ENCODE peak calls at places on chromosomes 5 and 9, in ten cellular contexts. D is HTR-8/SVneo; L is brain microvascular endothelial cell; Q is DMS53; M is HEK293T; U is putamen; Z is lower leg skin; C is Right ventricle myocardium superior; O is EH; B is stimulated activated naive CD8-positive, alpha-beta T cell treated with anti-CD3 and anti-CD28 coated beads, Interleukin-15, Interleukin-2, amounts not matched to agents 100 U/mL and 50 U/mL, for 24 hours. I is an unnamed sample.

GRCh38 chr5:56306433-56307150 is 73.5 kb upstream of the ANKRD55 start:
- DNase-seq in U (no peak), L (no peak), Q (peak; percentile 84), C (no peak), B (no peak), M (no peak), O (no peak), D (no peak), Z (no peak), I (no peak)

GRCh38 chr9:97873410-97873809 is 20.4 kb downstream of the FOXE1 start:
- DNase-seq in B (no peak), U (no peak), C (no peak), Z (no peak), M (no peak), D (no peak), L (no peak), Q (peak; percentile 44), O (no peak), I (no peak)

GRCh38 chr5:152542741-152543140 is 137.7 kb upstream of the NMUR2 start:
- DNase-seq in U (no peak), D (no peak), M (peak; percentile 8), O (peak; percentile 11), Z (no peak), B (no peak), Q (no peak), L (peak; percentile 7), C (no peak), I (no peak)

GRCh38 chr9:73172811-73173210 is 21.1 kb downstream of the ANXA1 start:
- DNase-seq in C (no peak), L (no peak), Q (no peak), B (no peak), O (no peak), Z (no peak), U (no peak), M (no peak), D (no peak), I (no peak)

GRCh38 chr5:174082286-174082685 is 36.8 kb downstream of the NSG2 start:
- DNase-seq in D (no peak), Z (no peak), L (no peak), C (no peak), Q (peak; percentile 91), B (no peak), M (no peak), U (no peak), O (peak; percentile 43), I (no peak)

GRCh38 chr9:36559036-36559695 is 13.5 kb upstream of the MELK start:
- DNase-seq in Z (no peak), O (peak; percentile 82), M (no peak), D (no peak), L (peak; percentile 9), U (no peak), B (no peak), C (no peak), Q (no peak), I (no peak)

GRCh38 chr5:82405618-82406199 is 127.6 kb upstream of the RPS23 start:
- DNase-seq in U (no peak), B (no peak), O (peak; percentile 99), L (peak; percentile 99), Z (no peak), Q (peak; percentile 87), C (no peak), D (peak; percentile 20), M (no peak), I (no peak)

GRCh38 chr9:129317179-129318011 is 139.3 kb upstream of the IER5L start:
- DNase-seq in O (peak; percentile 60), U (no peak), M (peak; percentile 53), Q (peak; percentile 75), C (no peak), L (peak; percentile 51), B (peak; percentile 13), D (no peak), Z (peak; percentile 86), I (no peak)

GRCh38 chr9:114275246-114275994 is 47.5 kb upstream of the ORM1 start:
- DNase-seq in L (no peak), C (no peak), D (no peak), Q (peak; percentile 14), B (no peak), Z (peak; percentile 82), M (no peak), U (no peak), O (peak; percentile 42), I (no peak)

GRCh38 chr5:72542695-72543094 is 35.5 kb upstream of the ZNF366 start:
- DNase-seq in O (no peak), L (no peak), M (no peak), Z (no peak), B (no peak), U (no peak), D (no peak), Q (no peak), C (no peak), I (no peak)

GRCh38 chr5:139639619-139640431 is 8.3 kb upstream of the CXXC5 start:
- DNase-seq in B (peak; percentile 5), L (no peak), Z (peak; percentile 88), Q (peak; percentile 60), C (no peak), D (no peak), U (no peak), M (no peak), O (peak; percentile 49), I (no peak)

GRCh38 chr9:2618289-2618688 is 3.3 kb upstream of the VLDLR start:
- DNase-seq in D (no peak), L (no peak), Q (no peak), M (no peak), O (no peak), B (no peak), C (no peak), Z (no peak), U (no peak), I (no peak)

GRCh38 chr5:505946-506555 is 18.2 kb downstream of the SLC9A3 start:
- DNase-seq in Z (no peak), Q (peak; percentile 91), L (no peak), O (no peak), U (no peak), C (no peak), M (no peak), D (no peak), B (no peak), I (no peak)

GRCh38 chr5:56359809-56360685 is 126.9 kb upstream of the ANKRD55 start:
- DNase-seq in L (no peak), U (no peak), M (no peak), O (peak; percentile 45), Q (no peak), B (no peak), C (no peak), Z (no peak), D (no peak), I (no peak)

GRCh38 chr5:80761966-80762365 is 107.2 kb upstream of the DHFR start:
- DNase-seq in D (no peak), L (no peak), O (no peak), Z (no peak), U (no peak), C (no peak), Q (no peak), B (no peak), M (no peak), I (no peak)

GRCh38 chr5:125226825-125227224 is 480.4 kb upstream of the ZNF608 start:
- DNase-seq in M (no peak), U (no peak), Q (no peak), Z (no peak), O (no peak), L (no peak), D (no peak), C (no peak), B (no peak), I (no peak)

GRCh38 chr5:178165585-178165984 is 11.9 kb upstream of the NHP2 start:
- DNase-seq in B (no peak), C (no peak), U (no peak), D (no peak), Z (no peak), O (no peak), L (no peak), Q (no peak), M (no peak), I (no peak)

GRCh38 chr9:136667940-136668760 is 5.4 kb downstream of the EGFL7 start:
- DNase-seq in C (no peak), B (no peak), M (no peak), Z (no peak), U (no peak), Q (peak; percentile 54), D (no peak), O (no peak), L (no peak), I (no peak)

GRCh38 chr5:148224131-148224742 is 14.1 kb upstream of the MARCOL start:
- DNase-seq in D (no peak), B (no peak), C (no peak), L (no peak), O (peak; percentile 26), M (no peak), Z (no peak), Q (no peak), U (no peak), I (no peak)

GRCh38 chr5:169765597-169765996 is 128.5 kb downstream of the DOCK2 start:
- DNase-seq in D (no peak), Z (no peak), L (no peak), B (no peak), Q (no peak), M (no peak), O (no peak), C (no peak), U (no peak), I (no peak)

GRCh38 chr9:82080265-82080664 is 91.7 kb downstream of the SPATA31D1 start:
- DNase-seq in D (no peak), U (no peak), C (no peak), Z (no peak), O (no peak), M (no peak), B (no peak), Q (no peak), L (no peak), I (no peak)

I was measured in effector memory CD8-positive, alpha-beta T cell.